ENCODE peak calls at places on chromosomes 13 and 19, in eight cellular contexts. H, N, T, S, W, Q, U and Z are unnamed samples.
A peak's percentile ranks its signal among the peaks of the same experiment; 100 is the strongest.

GRCh38 chr19:11581740-11582139 is 4.3 kb upstream of the ACP5 start:
- DNase-seq in S (no peak), H (no peak), W (peak; percentile 16), N (no peak), Q (no peak), T (no peak), U (no peak), Z (peak; percentile 85)

GRCh38 chr19:19485161-19485997 is 30.0 kb downstream of the TSSK6 start:
- DNase-seq in T (no peak), Q (no peak), S (no peak), N (no peak), W (peak; percentile 55), H (no peak), U (peak; percentile 68), Z (no peak)

GRCh38 chr13:36918246-36919060 is 1.6 kb downstream of the SMAD9 start:
- DNase-seq in S (no peak), W (peak; percentile 29), Q (no peak), N (no peak), U (no peak), H (no peak), T (no peak), Z (no peak)

GRCh38 chr19:13953021-13953531 is 767 bp downstream of the DCAF15 start:
- DNase-seq in H (peak; percentile 34), S (no peak), N (no peak), T (peak; percentile 80), Q (no peak), W (no peak), U (no peak), Z (peak; percentile 70)

GRCh38 chr19:33528404-33528803 is 6.8 kb upstream of the PEPD start:
- DNase-seq in Q (no peak), S (no peak), U (no peak), W (no peak), T (no peak), H (no peak), N (no peak), Z (no peak)

GRCh38 chr13:27024781-27025492 is 146.7 kb downstream of the USP12 start:
- DNase-seq in Q (no peak), T (no peak), N (no peak), H (no peak), U (no peak), W (no peak), S (no peak), Z (no peak)

GRCh38 chr19:32675720-32676185 is at the start of gene RGS9BP:
- DNase-seq in Q (peak; percentile 26), U (peak; percentile 93), N (peak; percentile 90), W (peak; percentile 17), H (peak; percentile 75), S (peak; percentile 36), T (peak; percentile 86), Z (peak; percentile 82)

GRCh38 chr19:50705422-50706019 is 14.1 kb downstream of the SHANK1 start:
- DNase-seq in W (no peak), T (no peak), U (no peak), H (no peak), S (no peak), N (no peak), Q (peak; percentile 30), Z (no peak)

GRCh38 chr19:42465827-42466280 is 23.1 kb upstream of the CXCL17 start:
- DNase-seq in T (no peak), S (no peak), Q (no peak), H (no peak), W (no peak), N (no peak), U (no peak), Z (peak; percentile 72)

GRCh38 chr13:46385946-46386345 is 1.1 kb downstream of the RUBCNL start:
- DNase-seq in T (no peak), Q (no peak), S (no peak), U (no peak), H (no peak), N (no peak), W (no peak), Z (no peak)
- H3K4me3 ChIP-seq in T (peak overlapping the region; percentile 48), Q (no peak overlapping the region), S (peak overlapping the region; percentile 77), U (peak overlapping the region; percentile 39), H (no peak overlapping the region), N (no peak overlapping the region), W (no peak overlapping the region), Z (peak overlapping the region; percentile 56)

GRCh38 chr19:40467007-40467565 is 285 bp downstream of the SPTBN4 start:
- DNase-seq in Q (no peak), N (peak; percentile 33), U (peak; percentile 67), W (no peak), S (no peak), T (no peak), H (no peak), Z (no peak)
- H3K4me3 ChIP-seq in Q (peak overlapping the region; percentile 45), N (peak overlapping the region; percentile 74), U (peak overlapping the region; percentile 79), W (no peak overlapping the region), S (peak overlapping the region; percentile 83), T (peak overlapping the region; percentile 85), H (peak overlapping the region; percentile 15), Z (peak overlapping the region; percentile 67)

GRCh38 chr19:44755219-44755618 is 6.7 kb downstream of the BCL3 start:
- DNase-seq in H (no peak), S (no peak), N (no peak), U (no peak), W (no peak), T (no peak), Q (no peak), Z (no peak)

GRCh38 chr19:44753619-44753931 is 5.1 kb downstream of the BCL3 start:
- DNase-seq in H (no peak), U (no peak), T (no peak), W (no peak), S (no peak), Q (no peak), N (no peak), Z (no peak)

GRCh38 chr19:44753932-44754742 is 5.6 kb downstream of the BCL3 start:
- DNase-seq in S (peak; percentile 87), H (peak; percentile 88), T (peak; percentile 98), N (peak; percentile 94), Q (no peak), U (peak; percentile 97), W (peak; percentile 82), Z (peak; percentile 98)

GRCh38 chr19:44756089-44756562 is 7.6 kb downstream of the BCL3 start:
- DNase-seq in T (no peak), N (no peak), U (no peak), H (no peak), Q (no peak), S (no peak), W (no peak), Z (no peak)

GRCh38 chr19:44754743-44755066 is 6.2 kb downstream of the BCL3 start:
- DNase-seq in T (peak; percentile 45), H (no peak), Q (no peak), S (no peak), W (no peak), N (no peak), U (no peak), Z (no peak)
- H3K4me3 ChIP-seq in T (peak overlapping the region; percentile 45), H (no peak overlapping the region), Q (peak overlapping the region; percentile 59), S (peak overlapping the region; percentile 82), W (no peak overlapping the region), N (peak overlapping the region; percentile 46), U (peak overlapping the region; percentile 56), Z (peak overlapping the region; percentile 50)

GRCh38 chr19:37470216-37470615 is 1.1 kb downstream of the ZNF570 start:
- DNase-seq in H (no peak), W (no peak), T (no peak), S (no peak), U (no peak), N (no peak), Q (no peak), Z (no peak)
- H3K4me3 ChIP-seq in H (no peak overlapping the region), W (peak overlapping the region; percentile 97), T (peak overlapping the region; percentile 66), S (peak overlapping the region; percentile 90), U (peak overlapping the region; percentile 91), N (peak overlapping the region; percentile 76), Q (peak overlapping the region; percentile 100), Z (peak overlapping the region; percentile 65)